ENCODE peak calls at places on chromosomes 2 and 18, in four cellular contexts. I is H1, V is stomach, Z is suprapubic skin. M is an unnamed sample.

GRCh38 chr18:62763101-62763521 is 47.8 kb downstream of the PHLPP1 start:
- DNase-seq in I (no peak), V (no peak), Z (no peak), M (no peak)

GRCh38 chr2:42792087-42792582 is 248 bp downstream of the HAAO start:
- DNase-seq in Z (no peak), I (no peak), V (no peak), M (peak; percentile 74)

GRCh38 chr2:142536501-142536900 is 341.0 kb upstream of the KYNU start:
- DNase-seq in I (no peak), V (no peak), Z (no peak), M (no peak)

GRCh38 chr2:43102366-43103092 is 123.9 kb downstream of the ZFP36L2 start:
- DNase-seq in V (no peak), Z (peak; percentile 84), I (no peak), M (peak; percentile 82)

GRCh38 chr2:173106959-173107628 is 31.4 kb downstream of the MAP3K20 start:
- DNase-seq in V (no peak), Z (no peak), I (no peak), M (no peak)

GRCh38 chr18:62632788-62633455 is 82.4 kb upstream of the PHLPP1 start:
- DNase-seq in I (no peak), Z (no peak), V (no peak), M (no peak)

GRCh38 chr2:19744456-19744855 is 157.3 kb downstream of the TTC32 start:
- DNase-seq in Z (no peak), V (no peak), I (no peak), M (no peak)

GRCh38 chr2:108271691-108272253 is 16.9 kb upstream of the SULT1C2 start:
- DNase-seq in Z (no peak), V (no peak), I (no peak), M (peak; percentile 75)

GRCh38 chr2:47257837-47258436 is 102.8 kb upstream of the STPG4 start:
- DNase-seq in I (no peak), V (no peak), Z (no peak), M (no peak)

GRCh38 chr2:38377501-38378258 is 607 bp upstream of the ATL2 start:
- DNase-seq in Z (no peak), I (no peak), V (no peak), M (no peak)

GRCh38 chr2:55809875-55810620 is 113.5 kb downstream of the EFEMP1 start:
- DNase-seq in Z (no peak), I (no peak), V (no peak), M (peak; percentile 76)

GRCh38 chr18:11649839-11650238 is 39.2 kb upstream of the GNAL start:
- DNase-seq in Z (no peak), I (no peak), V (no peak), M (no peak)

GRCh38 chr2:36482576-36483214 is 115.3 kb downstream of the FEZ2 start:
- DNase-seq in Z (no peak), V (no peak), I (no peak), M (no peak)

GRCh38 chr2:27824401-27824800 is 52.9 kb downstream of the MRPL33 start:
- DNase-seq in V (no peak), Z (no peak), I (no peak), M (no peak)

GRCh38 chr2:68739261-68740183 is 4.9 kb downstream of the ARHGAP25 start:
- DNase-seq in I (no peak), Z (no peak), V (no peak), M (no peak)

GRCh38 chr2:155389224-155389623 is 690.7 kb downstream of the KCNJ3 start:
- DNase-seq in V (no peak), Z (no peak), I (no peak), M (no peak)

GRCh38 chr2:238790877-238791276 is 57.0 kb upstream of the TWIST2 start:
- DNase-seq in V (no peak), Z (no peak), I (no peak), M (no peak)

GRCh38 chr18:47184419-47185050 is 8.4 kb upstream of the IER3IP1 start:
- DNase-seq in V (no peak), Z (no peak), I (no peak), M (peak; percentile 65)

GRCh38 chr2:190641469-190641868 is 7.4 kb upstream of the NAB1 start:
- DNase-seq in I (no peak), Z (no peak), V (no peak), M (no peak)

GRCh38 chr18:49041677-49042570 is 91.2 kb upstream of the SMAD7 start:
- DNase-seq in V (peak; percentile 70), Z (no peak), I (no peak), M (peak; percentile 80)

GRCh38 chr2:191601060-191601459 is 76.9 kb upstream of the NABP1 start:
- DNase-seq in Z (no peak), V (no peak), I (no peak), M (no peak)

GRCh38 chr2:150296795-150297546 is 190.5 kb downstream of the RND3 start:
- DNase-seq in Z (no peak), V (no peak), I (no peak), M (no peak)

GRCh38 chr2:220104871-220105351 is 477.5 kb downstream of the SLC4A3 start:
- DNase-seq in Z (no peak), V (no peak), I (no peak), M (no peak)

GRCh38 chr2:31324000-31324633 is 90.2 kb downstream of the EHD3 start:
- DNase-seq in V (no peak), Z (no peak), I (no peak), M (no peak)

GRCh38 chr18:48155856-48156255 is 225.4 kb upstream of the SMAD2 start:
- DNase-seq in I (no peak), Z (peak; percentile 7), V (no peak), M (no peak)

GRCh38 chr18:49094979-49095632 is 144.3 kb upstream of the SMAD7 start:
- DNase-seq in V (no peak), I (no peak), Z (no peak), M (no peak)

GRCh38 chr2:191030521-191031154 is 16.7 kb upstream of the STAT1 start:
- DNase-seq in V (no peak), Z (no peak), I (no peak), M (no peak)

GRCh38 chr2:237696471-237696870 is 69.1 kb downstream of the LRRFIP1 start:
- DNase-seq in Z (no peak), I (no peak), V (no peak), M (no peak)

GRCh38 chr18:657311-657997 is at the start of gene TYMS:
- DNase-seq in I (no peak), V (peak; percentile 49), Z (no peak), M (no peak)

GRCh38 chr18:24734058-24734457 is 273.6 kb downstream of the HRH4 start:
- DNase-seq in Z (no peak), V (no peak), I (no peak), M (no peak)

GRCh38 chr2:74982581-74982980 is 24.1 kb downstream of the POLE4 start:
- DNase-seq in V (no peak), I (no peak), Z (no peak), M (no peak)

GRCh38 chr18:42520074-42520473 is 565.0 kb downstream of the PIK3C3 start:
- DNase-seq in I (no peak), V (no peak), Z (no peak), M (no peak)

GRCh38 chr2:34954758-34955157 is 1355.7 kb upstream of the FAM98A start:
- DNase-seq in I (no peak), V (no peak), Z (no peak), M (no peak)

GRCh38 chr18:12032786-12033642 is 51.7 kb downstream of the IMPA2 start:
- DNase-seq in Z (no peak), I (no peak), V (no peak), M (peak; percentile 56)

GRCh38 chr2:158990397-158991209 is 22.2 kb downstream of the TANC1 start:
- DNase-seq in V (no peak), I (no peak), Z (no peak), M (no peak)

GRCh38 chr2:181041661-181042060 is 61.3 kb downstream of the UBE2E3 start:
- DNase-seq in Z (no peak), I (no peak), V (no peak), M (no peak)

GRCh38 chr18:37246779-37247340 is 318.7 kb downstream of the CELF4 start:
- DNase-seq in I (no peak), V (no peak), Z (no peak), M (no peak)

GRCh38 chr2:109448946-109449788 is 164.6 kb downstream of the SEPTIN10 start:
- DNase-seq in I (no peak), V (peak; percentile 63), Z (peak; percentile 79), M (peak; percentile 53)

GRCh38 chr18:72456802-72457201 is 87.3 kb downstream of the CBLN2 start:
- DNase-seq in I (no peak), Z (no peak), V (no peak), M (no peak)
- TF ChIP-seq EP300 in I (no peak), Z (no peak), V (no peak), M (no peak)

DNA sequence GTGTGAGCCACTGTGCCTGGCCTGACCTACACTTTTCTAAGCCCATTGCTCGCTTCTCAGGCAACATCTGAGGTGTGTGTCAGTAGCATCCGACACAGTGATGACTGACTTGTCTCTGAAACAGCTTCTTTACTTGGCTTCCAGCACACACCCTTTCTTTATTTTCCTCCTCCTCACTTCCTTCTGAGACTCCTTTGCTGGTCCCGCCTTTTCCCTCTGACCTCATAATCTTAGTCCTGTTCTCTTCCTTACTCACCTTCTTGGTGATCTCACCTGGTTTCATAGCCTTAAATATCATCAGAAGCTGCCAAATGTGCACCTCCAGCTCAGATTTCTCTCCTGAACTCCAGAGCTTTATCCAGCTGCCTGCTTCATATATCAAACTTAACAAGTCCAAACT is 66.6 kb upstream of the PELI1 start:
- DNase-seq in I (no peak), Z (no peak), V (no peak), M (no peak)
- H3K27ac ChIP-seq in I (no peak overlapping the region), Z (peak overlapping the region; percentile 71), V (no peak overlapping the region), M (no peak overlapping the region)

GRCh38 chr2:208570851-208571763 is 164.5 kb downstream of the PTH2R start:
- DNase-seq in I (no peak), Z (no peak), V (no peak), M (no peak)
- TF ChIP-seq CTCF in I (peak; percentile 1), Z (no peak), V (no peak), M (no peak)

DNA sequence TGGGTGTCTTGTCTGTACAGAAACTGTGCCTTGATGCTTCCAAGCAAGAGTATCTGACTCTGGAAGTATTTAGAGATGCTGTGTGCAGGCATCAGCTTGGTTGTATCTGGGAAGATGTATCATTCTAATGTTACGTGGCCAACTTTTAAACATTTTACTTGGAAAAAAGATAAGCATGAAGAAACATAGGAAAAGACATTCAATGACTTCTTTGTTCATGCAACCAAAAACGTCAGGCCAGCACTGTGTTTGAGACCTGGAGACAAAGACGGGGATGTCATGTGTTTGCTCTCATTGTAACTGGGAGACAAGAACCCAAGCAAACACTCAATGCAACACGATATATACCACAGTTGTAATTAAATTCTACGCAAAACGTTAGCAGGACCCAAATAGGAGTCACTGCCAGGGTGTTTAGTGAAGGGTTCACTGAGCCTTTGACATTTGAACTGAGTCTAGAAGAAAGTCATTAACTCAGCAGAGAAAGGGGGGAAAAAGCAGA is 8.9 kb upstream of the SESTD1 start:
- DNase-seq in V (no peak), I (no peak), Z (no peak), M (no peak)
- TF ChIP-seq EP300 in V (no peak), I (no peak), Z (no peak), M (no peak)